ENCODE peak calls at places on chromosomes 6 and 20, in ten cellular contexts. H, B, T, R, A, P, D, X, G and S are unnamed samples.

GRCh38 chr6:127484207-127484858 is 25.1 kb upstream of the KIAA0408 start:
- DNase-seq in H (no peak), B (no peak), T (peak), R (no peak), A (no peak), P (peak), D (no peak), X (no peak), G (no peak), S (no peak)

GRCh38 chr20:43959079-43959919 is 44.6 kb downstream of the TOX2 start:
- DNase-seq in H (no peak), B (no peak), T (peak), R (no peak), A (no peak), P (no peak), D (no peak), X (peak), G (peak), S (no peak)

GRCh38 chr20:9114709-9115108 is 45.8 kb downstream of the PLCB4 start:
- DNase-seq in H (no peak), B (no peak), T (no peak), R (no peak), A (no peak), P (no peak), D (no peak), X (no peak), G (no peak), S (no peak)

GRCh38 chr6:41426438-41426851 is 91.0 kb downstream of the NCR2 start:
- DNase-seq in H (no peak), B (peak), T (no peak), R (no peak), A (no peak), P (no peak), D (no peak), X (no peak), G (no peak), S (no peak)

GRCh38 chr6:157424491-157425020 is 43.6 kb downstream of the ZDHHC14 start:
- DNase-seq in H (no peak), B (no peak), T (no peak), R (no peak), A (no peak), P (no peak), D (no peak), X (peak), G (no peak), S (no peak)

GRCh38 chr20:49699200-49699992 is 14.3 kb downstream of the B4GALT5 start:
- DNase-seq in H (no peak), B (no peak), T (peak), R (no peak), A (no peak), P (no peak), D (no peak), X (no peak), G (no peak), S (no peak)

GRCh38 chr6:158485411-158485810 is 74.5 kb upstream of the TMEM181 start:
- DNase-seq in H (no peak), B (no peak), T (no peak), R (no peak), A (no peak), P (no peak), D (no peak), X (no peak), G (no peak), S (no peak)

GRCh38 chr6:108737594-108738546 is 110.4 kb upstream of the ARMC2 start:
- DNase-seq in H (no peak), B (peak), T (peak), R (no peak), A (peak), P (no peak), D (no peak), X (no peak), G (peak), S (no peak)

GRCh38 chr6:37251211-37251610 is 6.4 kb upstream of the TBC1D22B start:
- DNase-seq in H (no peak), B (no peak), T (peak), R (no peak), A (no peak), P (no peak), D (no peak), X (no peak), G (no peak), S (no peak)

GRCh38 chr6:48733581-48733980 is 622.6 kb upstream of the PTCHD4 start:
- DNase-seq in H (no peak), B (no peak), T (no peak), R (no peak), A (no peak), P (no peak), D (no peak), X (no peak), G (no peak), S (no peak)

GRCh38 chr6:57265755-57266221 is 43.7 kb upstream of the RAB23 start:
- DNase-seq in H (no peak), B (no peak), T (peak), R (no peak), A (no peak), P (no peak), D (no peak), X (no peak), G (no peak), S (no peak)

GRCh38 chr20:23161244-23161875 is 75.2 kb upstream of the CD93 start:
- DNase-seq in H (no peak), B (no peak), T (no peak), R (no peak), A (peak), P (no peak), D (no peak), X (no peak), G (no peak), S (no peak)

GRCh38 chr6:98833101-98834059 is 994 bp upstream of the POU3F2 start:
- DNase-seq in H (no peak), B (no peak), T (peak), R (no peak), A (peak), P (no peak), D (no peak), X (no peak), G (no peak), S (no peak)

GRCh38 chr6:98828991-98829411 is 5.4 kb upstream of the POU3F2 start:
- DNase-seq in H (no peak), B (no peak), T (no peak), R (no peak), A (no peak), P (no peak), D (no peak), X (no peak), G (no peak), S (no peak)

GRCh38 chr6:98832282-98833100 is 1.9 kb upstream of the POU3F2 start:
- DNase-seq in H (no peak), B (no peak), T (no peak), R (no peak), A (peak), P (no peak), D (no peak), X (no peak), G (no peak), S (no peak)

GRCh38 chr6:98834060-98835031 is at the start of gene POU3F2:
- DNase-seq in H (peak), B (peak), T (peak), R (peak), A (peak), P (no peak), D (no peak), X (peak), G (peak), S (no peak)

GRCh38 chr6:98831057-98832031 is 3.0 kb upstream of the POU3F2 start:
- DNase-seq in H (no peak), B (no peak), T (no peak), R (no peak), A (no peak), P (no peak), D (no peak), X (no peak), G (no peak), S (no peak)
- H3K4me3 ChIP-seq in H (no peak), B (no peak), T (no peak), R (no peak), A (no peak), P (no peak), D (peak), X (no peak), G (no peak), S (no peak)

GRCh38 chr6:131949615-131949908 is 1.6 kb downstream of the CCN2 start:
- DNase-seq in H (no peak), B (no peak), T (no peak), R (no peak), A (no peak), P (no peak), D (no peak), X (no peak), G (no peak), S (no peak)

GRCh38 chr6:131951576-131952230 is 531 bp upstream of the CCN2 start:
- DNase-seq in H (no peak), B (no peak), T (no peak), R (no peak), A (no peak), P (no peak), D (no peak), X (no peak), G (no peak), S (no peak)

GRCh38 chr6:131950767-131951575 is at the start of gene CCN2:
- DNase-seq in H (peak), B (peak), T (peak), R (peak), A (peak), P (no peak), D (peak), X (peak), G (peak), S (peak)

GRCh38 chr6:131948692-131949614 is 2.2 kb downstream of the CCN2 start:
- DNase-seq in H (no peak), B (no peak), T (peak), R (no peak), A (peak), P (no peak), D (no peak), X (no peak), G (no peak), S (no peak)

GRCh38 chr6:131949909-131950766 is 1.0 kb downstream of the CCN2 start:
- DNase-seq in H (peak), B (peak), T (peak), R (peak), A (peak), P (no peak), D (peak), X (peak), G (peak), S (peak)
- TF ChIP-seq POLR2A in H (no peak), B (peak), T (peak), R (no peak), A (no peak), P (no peak), D (no peak), X (no peak), G (peak), S (no peak)

GRCh38 chr20:6766433-6766832 is 1.1 kb upstream of the BMP2 start:
- DNase-seq in H (no peak), B (no peak), T (no peak), R (no peak), A (no peak), P (no peak), D (no peak), X (no peak), G (peak), S (no peak)

GRCh38 chr20:6768228-6769185 is 1.0 kb downstream of the BMP2 start:
- DNase-seq in H (peak), B (peak), T (peak), R (peak), A (peak), P (no peak), D (no peak), X (peak), G (peak), S (peak)

GRCh38 chr20:6767166-6767535 is 335 bp upstream of the BMP2 start:
- DNase-seq in H (no peak), B (no peak), T (no peak), R (no peak), A (peak), P (no peak), D (no peak), X (no peak), G (no peak), S (no peak)

GRCh38 chr20:6765469-6766058 is 1.9 kb upstream of the BMP2 start:
- DNase-seq in H (no peak), B (no peak), T (peak), R (no peak), A (no peak), P (no peak), D (no peak), X (no peak), G (no peak), S (no peak)

GRCh38 chr20:6767536-6768227 is at the start of gene BMP2:
- DNase-seq in H (peak), B (peak), T (peak), R (peak), A (peak), P (no peak), D (no peak), X (peak), G (peak), S (no peak)
- TF ChIP-seq CTCF in H (no peak), B (peak), T (no peak), R (no peak), A (no peak), P (no peak), D (no peak), X (peak), G (no peak), S (no peak)

GRCh38 chr20:46175127-46175494 is 57.0 kb downstream of the CD40 start:
- DNase-seq in H (no peak), B (no peak), T (no peak), R (no peak), A (no peak), P (no peak), D (no peak), X (no peak), G (no peak), S (no peak)
- H3K4me3 ChIP-seq in H (no peak), B (peak), T (no peak), R (no peak), A (no peak), P (no peak), D (peak), X (no peak), G (no peak), S (no peak)

DNA sequence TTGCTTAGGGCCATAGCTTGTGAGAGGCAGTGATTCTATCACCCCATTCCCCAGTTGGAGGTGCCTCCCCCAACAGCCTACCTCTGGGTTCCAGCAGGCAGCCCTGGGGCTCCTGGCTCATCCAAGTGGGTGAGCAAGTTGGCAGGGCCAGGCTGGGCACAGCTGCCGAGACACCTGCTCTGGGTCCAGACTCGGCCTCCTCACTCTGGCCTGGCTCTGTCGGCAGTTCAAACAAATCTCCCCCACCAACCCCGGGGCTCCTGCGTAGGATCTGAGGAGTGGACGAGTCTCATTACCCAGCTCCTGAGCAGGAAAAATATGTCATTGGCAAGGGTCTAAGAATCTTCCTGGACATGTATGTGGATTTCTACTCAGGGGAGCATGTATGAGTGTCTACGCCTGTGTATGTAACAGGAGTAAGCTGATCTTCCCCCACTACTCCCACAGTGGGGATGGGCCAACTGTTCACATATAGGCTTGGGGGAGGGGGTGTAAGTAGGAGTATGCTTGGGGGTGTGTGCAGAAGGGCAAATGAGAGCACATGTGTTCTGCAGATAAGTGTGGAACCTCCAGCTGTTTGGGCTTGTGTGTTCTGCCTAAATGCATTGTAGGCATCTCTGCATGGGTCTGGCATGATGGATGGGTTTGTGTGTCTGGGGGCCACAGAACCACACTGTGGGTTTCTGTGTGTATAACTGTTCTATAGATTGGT is 2.0 kb downstream of the ID1 start:
- DNase-seq in H (no peak), B (peak), T (peak), R (peak), A (no peak), P (no peak), D (no peak), X (peak), G (peak), S (no peak)
- TF ChIP-seq POLR2A in H (no peak), B (no peak), T (peak), R (peak), A (no peak), P (no peak), D (no peak), X (peak), G (peak), S (no peak)

GRCh38 chr6:27492776-27493175 is 19.9 kb upstream of the ZNF184 start:
- DNase-seq in H (no peak), B (no peak), T (no peak), R (no peak), A (no peak), P (no peak), D (no peak), X (no peak), G (no peak), S (no peak)

GRCh38 chr6:27500177-27500576 is 27.3 kb upstream of the ZNF184 start:
- DNase-seq in H (no peak), B (no peak), T (no peak), R (no peak), A (no peak), P (no peak), D (no peak), X (no peak), G (no peak), S (no peak)

GRCh38 chr6:27494987-27495385 is 22.1 kb upstream of the ZNF184 start:
- DNase-seq in H (no peak), B (no peak), T (no peak), R (no peak), A (no peak), P (no peak), D (no peak), X (no peak), G (no peak), S (no peak)

GRCh38 chr6:27494103-27494502 is 21.2 kb upstream of the ZNF184 start:
- DNase-seq in H (no peak), B (no peak), T (no peak), R (no peak), A (no peak), P (no peak), D (no peak), X (no peak), G (no peak), S (no peak)

GRCh38 chr6:27495386-27496135 is 22.7 kb upstream of the ZNF184 start:
- DNase-seq in H (no peak), B (no peak), T (peak), R (no peak), A (no peak), P (peak), D (no peak), X (no peak), G (no peak), S (no peak)
- TF ChIP-seq CTCF in H (no peak), B (no peak), T (peak), R (no peak), A (no peak), P (no peak), D (no peak), X (no peak), G (no peak), S (no peak)

DNA sequence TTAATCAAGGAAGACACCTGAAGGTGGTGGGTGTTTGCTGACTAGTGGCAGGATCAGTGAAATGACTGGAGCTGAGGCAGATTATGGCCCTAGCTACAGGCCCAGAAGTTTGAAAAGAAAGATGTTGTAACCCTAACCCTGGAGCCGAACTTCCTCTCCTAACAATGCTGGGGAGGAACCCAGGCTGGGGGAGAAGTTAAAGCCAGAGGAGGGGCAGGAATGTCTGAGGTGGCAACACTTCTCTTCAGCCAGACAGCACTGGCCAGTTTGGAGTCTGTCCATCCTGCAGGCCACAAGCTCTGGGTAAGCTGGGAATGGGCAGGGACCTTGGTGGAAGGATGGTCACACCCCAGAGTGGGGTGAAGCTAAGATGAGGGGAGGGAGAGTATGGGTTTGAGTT is at the start of gene LST1:
- DNase-seq in H (no peak), B (no peak), T (no peak), R (no peak), A (no peak), P (no peak), D (no peak), X (no peak), G (no peak), S (no peak)
- H3K4me3 ChIP-seq in H (no peak), B (peak), T (no peak), R (no peak), A (no peak), P (peak), D (no peak), X (peak), G (no peak), S (no peak)

DNA sequence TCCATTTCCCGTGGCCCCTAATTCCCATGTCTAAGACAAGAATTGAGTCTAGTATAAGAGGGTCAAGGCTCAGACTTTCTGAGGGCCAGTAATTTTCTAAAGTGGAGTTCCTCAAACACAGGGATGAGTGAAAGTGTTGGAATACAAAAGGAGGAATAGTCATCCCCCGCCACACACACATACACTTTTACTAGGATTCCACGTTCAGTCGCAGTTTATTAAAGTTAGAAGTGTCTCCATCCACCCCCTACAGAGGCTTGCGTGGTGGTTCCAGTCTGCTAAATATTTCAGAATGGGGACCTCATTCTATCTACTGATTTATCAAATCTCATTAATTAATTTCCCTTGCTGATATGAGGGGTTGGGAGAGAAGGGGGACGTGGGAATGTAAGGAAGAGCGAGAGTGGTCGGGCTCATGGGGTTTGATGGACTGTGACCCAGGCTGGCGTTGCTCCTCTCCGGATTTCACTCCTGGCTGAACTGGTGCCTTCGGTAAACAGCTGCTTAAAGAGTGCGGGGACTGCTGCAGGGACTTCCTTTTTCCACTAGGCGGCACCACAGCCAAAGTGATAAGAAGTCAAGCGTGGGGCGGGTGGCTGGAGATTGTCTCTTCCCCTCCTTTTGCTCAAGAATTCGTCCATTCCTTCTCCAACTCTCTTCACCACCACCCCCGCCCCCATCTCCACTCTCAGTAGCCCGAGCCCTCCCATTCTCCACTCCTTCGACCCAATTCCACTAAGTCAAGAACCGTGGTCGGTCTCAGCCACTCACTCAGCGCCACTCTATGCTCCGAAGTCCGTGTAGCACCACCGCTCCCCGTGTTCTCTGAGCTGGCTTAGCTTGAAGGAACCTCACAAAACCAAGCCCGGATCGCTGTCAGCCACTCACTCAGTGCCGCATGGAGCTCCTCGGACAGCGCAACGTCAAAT is 9.9 kb downstream of the TRIM31 start:
- DNase-seq in H (peak), B (peak), T (peak), R (peak), A (peak), P (peak), D (peak), X (peak), G (peak), S (peak)
- TF ChIP-seq POLR2A in H (no peak), B (no peak), T (no peak), R (no peak), A (no peak), P (no peak), D (no peak), X (no peak), G (peak), S (no peak)